ENCODE peak calls at places on chromosome 12, in eight cellular contexts. I is effector memory CD4-positive, alpha-beta T cell; J is cardiac muscle cell; R is PC-9; N is tibial artery; P is sigmoid colon; V is bronchial epithelial cell; W is SK-N-SH. M is an unnamed sample.

GRCh38 chr12:32765906-32766305 is 10.2 kb upstream of the YARS2 start:
- DNase-seq in N (no peak), R (no peak), W (no peak), J (no peak), P (no peak), I (no peak), V (no peak), M (no peak)

GRCh38 chr12:3747543-3747942 is 5.4 kb downstream of the CRACR2A start:
- DNase-seq in R (peak), P (no peak), W (no peak), I (no peak), J (no peak), V (no peak), N (no peak), M (no peak)

GRCh38 chr12:41277019-41277770 is 89.1 kb downstream of the PDZRN4 start:
- DNase-seq in V (peak), I (no peak), R (no peak), P (no peak), N (no peak), W (peak), J (peak), M (peak)

GRCh38 chr12:30515351-30515750 is 180.3 kb downstream of the IPO8 start:
- DNase-seq in R (no peak), I (no peak), P (no peak), V (no peak), J (peak), W (peak), N (no peak), M (no peak)

GRCh38 chr12:3752096-3752709 is 706 bp downstream of the CRACR2A start:
- DNase-seq in P (no peak), W (peak), V (no peak), J (no peak), N (peak), I (peak), R (no peak), M (no peak)

GRCh38 chr12:66929121-66929520 is 250.2 kb upstream of the GRIP1 start:
- DNase-seq in N (no peak), P (no peak), I (no peak), W (no peak), R (no peak), J (no peak), V (no peak), M (no peak)

GRCh38 chr12:105083551-105084105 is 630 bp downstream of the ALDH1L2 start:
- DNase-seq in N (peak), P (peak), J (peak), W (peak), V (peak), I (no peak), R (no peak), M (peak)

GRCh38 chr12:91948504-91948903 is 197.1 kb downstream of the BTG1 start:
- DNase-seq in I (peak), N (no peak), P (no peak), W (no peak), V (no peak), R (no peak), J (no peak), M (no peak)

GRCh38 chr12:39081910-39082309 is 176.5 kb upstream of the CPNE8 start:
- DNase-seq in J (no peak), R (no peak), W (no peak), I (no peak), N (no peak), P (no peak), V (no peak), M (no peak)

GRCh38 chr12:60072911-60073310 is 477.1 kb downstream of the SLC16A7 start:
- DNase-seq in V (peak), N (no peak), W (no peak), I (no peak), J (no peak), R (no peak), P (no peak), M (peak)

GRCh38 chr12:4289334-4289878 is 15.8 kb downstream of the CCND2 start:
- DNase-seq in J (peak), N (no peak), W (no peak), P (no peak), R (no peak), I (no peak), V (no peak), M (no peak)

GRCh38 chr12:94874986-94875312 is 128.5 kb downstream of the NDUFA12 start:
- DNase-seq in J (no peak), R (no peak), I (no peak), V (peak), W (no peak), P (no peak), N (no peak), M (no peak)

GRCh38 chr12:3336606-3337311 is 154.2 kb upstream of the PRMT8 start:
- DNase-seq in W (peak), V (peak), R (no peak), I (no peak), P (peak), N (no peak), J (no peak), M (no peak)

GRCh38 chr12:22287056-22287455 is 47.5 kb downstream of the ST8SIA1 start:
- DNase-seq in N (no peak), R (no peak), I (no peak), W (no peak), P (no peak), J (no peak), V (no peak), M (no peak)

GRCh38 chr12:12278899-12279298 is 12.1 kb upstream of the LRP6 start:
- DNase-seq in P (no peak), R (no peak), N (no peak), V (no peak), J (no peak), W (no peak), I (no peak), M (no peak)

GRCh38 chr12:29023436-29024076 is 125.5 kb upstream of the FAR2 start:
- DNase-seq in R (no peak), P (no peak), V (no peak), I (no peak), N (no peak), J (no peak), W (no peak), M (no peak)

GRCh38 chr12:50017047-50017446 is 8.2 kb downstream of the RACGAP1 start:
- DNase-seq in N (peak), J (peak), P (peak), V (peak), I (no peak), W (no peak), R (no peak), M (peak)

GRCh38 chr12:50018968-50019367 is 6.3 kb downstream of the RACGAP1 start:
- DNase-seq in P (no peak), R (no peak), I (no peak), N (no peak), J (peak), W (no peak), V (no peak), M (no peak)

GRCh38 chr12:50019524-50019923 is 5.8 kb downstream of the RACGAP1 start:
- DNase-seq in V (no peak), J (no peak), I (no peak), N (no peak), W (no peak), P (no peak), R (no peak), M (no peak)

GRCh38 chr12:50014342-50014741 is 11.0 kb downstream of the RACGAP1 start:
- DNase-seq in N (no peak), J (no peak), P (no peak), V (no peak), R (no peak), I (no peak), W (no peak), M (no peak)

DNA sequence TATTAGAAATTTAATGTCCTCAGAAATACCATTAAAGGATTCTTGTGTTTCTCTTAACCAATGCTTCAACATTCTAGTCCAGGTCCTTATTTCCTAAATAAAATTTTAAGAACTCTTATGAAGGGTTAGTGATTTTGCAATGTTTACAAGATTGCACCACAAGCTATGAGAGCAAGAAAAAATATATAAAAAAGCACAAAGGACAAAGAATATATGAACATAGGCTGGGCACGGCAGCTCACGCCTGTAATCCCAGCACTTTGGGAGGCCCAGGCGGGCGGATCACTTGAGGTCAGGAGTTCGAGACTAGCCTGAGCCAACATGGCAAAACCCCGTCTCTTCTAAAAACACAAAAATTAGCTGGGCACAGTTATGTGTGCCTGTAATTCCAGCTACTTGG is 7.6 kb downstream of the RACGAP1 start:
- DNase-seq in P (no peak), I (no peak), N (no peak), R (no peak), J (no peak), W (no peak), V (peak), M (peak)
- H3K4me3 ChIP-seq in P (no peak), I (no peak), N (no peak), R (no peak), J (no peak), W (no peak), V (no peak), M (no peak)

GRCh38 chr12:75488553-75488952 is 8.0 kb downstream of the GLIPR1 start:
- DNase-seq in V (peak), N (no peak), P (no peak), R (no peak), I (no peak), J (peak), W (peak), M (no peak)

GRCh38 chr12:75487310-75487709 is 6.8 kb downstream of the GLIPR1 start:
- DNase-seq in V (no peak), P (no peak), N (no peak), I (no peak), R (no peak), W (no peak), J (no peak), M (no peak)

GRCh38 chr12:75489613-75490210 is 9.2 kb downstream of the GLIPR1 start:
- DNase-seq in W (no peak), I (no peak), V (peak), R (no peak), P (no peak), J (no peak), N (no peak), M (peak)

GRCh38 chr12:75491169-75491568 is 10.6 kb downstream of the GLIPR1 start:
- DNase-seq in N (no peak), R (no peak), P (no peak), W (no peak), I (no peak), J (no peak), V (no peak), M (no peak)

GRCh38 chr12:75489187-75489586 is 8.6 kb downstream of the GLIPR1 start:
- DNase-seq in W (no peak), I (no peak), R (no peak), J (no peak), P (no peak), N (no peak), V (no peak), M (no peak)
- H3K4me3 ChIP-seq in W (no peak), I (no peak), R (no peak), J (no peak), P (no peak), N (no peak), V (no peak), M (no peak)

DNA sequence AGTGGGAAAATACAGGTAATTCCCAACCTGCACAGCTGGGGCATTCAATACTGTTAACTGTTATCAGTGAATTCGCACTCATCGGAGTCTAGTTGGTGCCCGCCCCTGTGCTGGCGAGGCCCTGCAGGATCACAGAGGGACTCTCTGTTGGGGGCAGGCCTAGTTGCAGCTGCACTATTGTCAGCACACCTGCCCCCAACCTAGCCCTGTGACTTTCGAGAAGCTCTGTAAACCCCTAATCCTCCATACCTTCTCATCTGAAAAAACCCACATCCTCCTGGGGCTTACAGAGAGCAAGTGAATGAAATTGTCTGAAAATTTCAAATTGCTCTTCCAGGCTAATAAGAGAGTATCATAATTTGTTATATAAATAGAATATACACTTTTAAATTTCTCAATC is 132.2 kb upstream of the NUDT4 start:
- DNase-seq in R (no peak), I (no peak), N (no peak), W (no peak), P (no peak), J (no peak), V (no peak), M (no peak)
- H3K4me3 ChIP-seq in R (no peak), I (no peak), N (no peak), W (no peak), P (no peak), J (no peak), V (no peak), M (no peak)

DNA sequence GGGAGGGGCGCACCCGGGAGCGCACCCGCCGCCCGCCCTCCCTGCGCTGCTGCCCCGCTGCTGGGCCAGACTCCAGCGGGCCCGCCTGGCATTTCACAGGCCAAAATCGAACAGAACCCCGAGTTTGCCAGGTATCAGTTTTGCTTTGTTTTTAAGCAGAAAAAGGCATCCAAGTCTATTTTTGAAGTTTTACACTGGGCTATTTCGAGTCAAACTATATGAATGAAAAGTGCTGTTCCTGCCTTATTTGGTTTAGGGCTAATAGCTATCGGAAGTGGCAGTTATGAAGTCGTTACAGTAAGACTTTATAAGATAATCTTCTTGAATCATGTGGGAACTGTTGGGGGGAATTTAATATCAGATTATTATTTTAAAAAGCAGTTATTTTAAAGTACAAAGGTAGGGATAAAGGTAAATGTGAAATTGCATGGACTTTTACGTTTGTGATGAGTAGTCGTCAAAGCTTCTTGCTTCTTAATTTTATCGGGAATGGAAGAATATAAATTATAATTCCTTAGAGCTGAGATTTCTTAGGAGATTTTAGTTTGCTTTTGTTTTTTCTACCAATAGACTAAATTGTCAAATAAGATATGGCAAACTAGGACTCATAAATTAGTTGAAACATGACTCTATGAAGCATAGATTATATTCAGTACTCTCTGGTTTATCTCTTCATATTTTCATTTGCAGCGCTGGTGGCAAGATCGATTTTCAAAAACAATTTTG is 1.1 kb downstream of the MSRB3 start:
- DNase-seq in W (no peak), P (no peak), V (no peak), I (no peak), N (no peak), R (no peak), J (no peak), M (no peak)
- H3K4me3 ChIP-seq in W (peak), P (peak), V (peak), I (no peak), N (peak), R (peak), J (peak), M (peak)

GRCh38 chr12:113041560-113041959 is 15.0 kb upstream of the DTX1 start:
- DNase-seq in I (no peak), J (no peak), N (no peak), W (no peak), P (no peak), V (no peak), R (no peak), M (no peak)
- H3K4me3 ChIP-seq in I (no peak), J (no peak), N (no peak), W (no peak), P (no peak), V (no peak), R (no peak), M (no peak)

GRCh38 chr12:122020795-122021192 is 890 bp upstream of the BCL7A start:
- DNase-seq in I (no peak), N (no peak), W (no peak), V (no peak), P (no peak), R (no peak), J (no peak), M (no peak)
- H3K4me3 ChIP-seq in I (peak), N (peak), W (peak), V (peak), P (peak), R (peak), J (peak), M (peak)

DNA sequence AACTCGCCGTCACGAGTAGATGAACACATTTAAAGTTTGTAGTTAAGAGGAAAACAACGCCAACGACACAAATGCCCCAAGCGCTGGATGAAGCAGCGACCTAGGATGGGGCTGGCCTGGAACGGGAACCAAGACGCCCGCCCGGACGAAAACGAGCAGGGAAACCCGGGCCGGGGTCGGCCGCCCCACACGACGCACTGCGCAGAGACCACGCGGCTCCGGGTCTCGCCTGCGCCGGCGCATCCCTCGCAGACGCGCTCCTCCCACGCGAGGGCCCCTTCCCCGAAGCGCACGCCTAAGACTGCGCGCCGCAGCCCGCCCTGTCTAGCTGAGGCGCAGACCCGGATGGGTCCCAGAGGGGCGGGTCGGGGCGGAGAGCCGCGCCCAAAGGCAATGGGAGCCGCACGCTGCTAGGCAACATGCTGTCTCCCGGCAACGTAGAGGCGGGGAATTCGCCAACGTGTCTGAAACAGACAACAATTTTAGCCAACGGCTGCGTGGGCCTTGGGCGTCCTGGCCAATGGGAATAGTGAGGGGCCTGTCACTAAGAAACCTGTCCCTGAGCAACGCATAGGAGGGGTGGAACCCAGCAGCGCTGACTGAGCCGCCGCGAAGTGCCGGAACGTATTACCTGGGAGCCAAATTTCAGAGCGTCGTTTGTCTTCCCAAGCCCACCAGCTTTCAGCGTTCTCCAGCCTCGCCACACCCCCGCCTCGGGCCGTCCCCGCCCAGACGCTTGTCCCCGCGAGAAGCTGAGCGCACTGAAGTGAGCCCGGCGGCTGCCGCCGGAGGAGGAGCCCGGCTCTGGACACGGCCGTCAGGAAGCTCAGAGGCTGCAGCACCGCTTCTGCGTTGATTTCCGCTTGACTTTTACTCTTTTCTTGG is 21.0 kb upstream of the CHFR start:
- DNase-seq in V (peak), W (peak), R (peak), N (peak), P (peak), I (peak), J (peak), M (peak)
- H3K4me3 ChIP-seq in V (peak), W (peak), R (peak), N (peak), P (peak), I (peak), J (peak), M (peak)

DNA sequence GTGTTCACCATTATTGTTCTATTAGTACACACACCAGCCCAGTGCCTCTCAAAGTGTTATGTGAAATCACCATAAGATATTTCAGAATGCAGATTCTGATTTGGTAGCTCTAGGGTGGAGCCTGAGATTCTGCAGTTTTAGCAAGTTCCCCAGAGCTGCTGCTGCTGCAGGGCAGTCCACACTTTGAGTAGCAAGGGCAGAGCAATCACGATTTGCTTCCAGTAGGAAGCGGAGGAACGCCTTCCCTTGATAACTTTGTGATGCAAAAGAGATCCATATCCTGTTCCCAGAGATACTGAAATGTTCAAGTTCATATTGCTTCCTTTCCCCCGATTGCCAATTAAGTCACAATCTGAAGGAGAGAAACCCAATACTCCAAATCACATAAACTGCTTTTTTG is 57.9 kb downstream of the SLC17A8 start:
- DNase-seq in P (no peak), I (no peak), J (no peak), V (no peak), N (no peak), W (no peak), R (no peak), M (no peak)
- H3K4me3 ChIP-seq in P (no peak), I (no peak), J (no peak), V (no peak), N (no peak), W (no peak), R (no peak), M (no peak)